ENCODE peak calls at places on chromosome X, in four cellular contexts. X, M, S and H are unnamed samples.

GRCh38 chrX:31870267-31870666 is 798.4 kb upstream of the FTHL17 start:
- DNase-seq in S (no peak), X (no peak), M (no peak), H (no peak)

GRCh38 chrX:136168929-136169735 is 21.8 kb downstream of the FHL1 start:
- DNase-seq in M (no peak), S (peak; percentile 44), X (no peak), H (no peak)

GRCh38 chrX:48966796-48967579 is 4.7 kb downstream of the KCND1 start:
- DNase-seq in M (no peak), X (no peak), S (no peak), H (no peak)

GRCh38 chrX:12946838-12947544 is 27.9 kb upstream of the TMSB4X start:
- DNase-seq in M (peak; percentile 60), X (peak; percentile 74), S (peak; percentile 15), H (peak; percentile 68)

GRCh38 chrX:56788717-56789122 is 59.7 kb downstream of the NBDY start:
- DNase-seq in S (no peak), M (no peak), X (no peak), H (no peak)

GRCh38 chrX:9729161-9729885 is 36.3 kb downstream of the GPR143 start:
- DNase-seq in S (no peak), M (no peak), X (no peak), H (no peak)

GRCh38 chrX:66163849-66164401 is at the start of gene HEPH:
- DNase-seq in S (no peak), X (no peak), M (no peak), H (no peak)

GRCh38 chrX:104659037-104659744 is 93.2 kb downstream of the IL1RAPL2 start:
- DNase-seq in S (no peak), M (no peak), X (no peak), H (no peak)

GRCh38 chrX:56978172-56978571 is 17.2 kb downstream of the SPIN3 start:
- DNase-seq in X (no peak), M (peak; percentile 2), S (peak; percentile 43), H (peak; percentile 50)

GRCh38 chrX:136582624-136583023 is 50.6 kb downstream of the VGLL1 start:
- DNase-seq in X (no peak), S (no peak), M (no peak), H (no peak)

GRCh38 chrX:127947450-127947849 is 104.8 kb downstream of the ACTRT1 start:
- DNase-seq in S (no peak), X (no peak), M (no peak), H (no peak)

GRCh38 chrX:19840899-19841648 is 46.3 kb downstream of the SH3KBP1 start:
- DNase-seq in S (no peak), M (no peak), X (no peak), H (no peak)

GRCh38 chrX:107731831-107732502 is 43.6 kb downstream of the TSC22D3 start:
- DNase-seq in M (no peak), X (no peak), S (peak; percentile 22), H (peak; percentile 31)